ENCODE peak calls at places on chromosomes 16 and 17, in eight cellular contexts. F is lower lobe of right lung; D is iPS-NIHi11; J is epithelial cell of esophagus; G is EL; K is EH; Q is activated naive CD8-positive, alpha-beta T cell treated with anti-CD3 and anti-CD28 coated beads, Interleukin-2, amount 50 U/mL, for 16 hours; W is HT-29. C is an unnamed sample.

GRCh38 chr16:12272264-12272663 is 295.7 kb downstream of the SNX29 start:
- DNase-seq in F (no peak), D (no peak), J (no peak), G (no peak), K (no peak), Q (no peak), W (no peak), C (no peak)

GRCh38 chr17:7237761-7238417 is 1.4 kb downstream of the PHF23 start:
- DNase-seq in F (peak; percentile 90), D (peak; percentile 79), J (peak; percentile 58), G (peak; percentile 76), K (peak; percentile 77), Q (peak; percentile 77), W (peak; percentile 65), C (peak; percentile 72)

GRCh38 chr16:46830417-46830901 is 521 bp downstream of the C16orf87 start:
- DNase-seq in F (peak; percentile 68), D (no peak), J (peak; percentile 14), G (no peak), K (no peak), Q (no peak), W (peak; percentile 32), C (no peak)

GRCh38 chr17:38352245-38353083 is 820 bp downstream of the SOCS7 start:
- DNase-seq in F (peak; percentile 60), D (peak; percentile 69), J (peak; percentile 30), G (peak; percentile 35), K (peak; percentile 47), Q (no peak), W (peak; percentile 63), C (no peak)

GRCh38 chr17:60525347-60525623 is 757 bp downstream of the APPBP2 start:
- DNase-seq in F (no peak), D (no peak), J (peak; percentile 19), G (no peak), K (peak; percentile 38), Q (no peak), W (no peak), C (no peak)

GRCh38 chr17:34478244-34478643 is 101.1 kb upstream of the TMEM132E start:
- DNase-seq in F (no peak), D (no peak), J (no peak), G (no peak), K (no peak), Q (no peak), W (no peak), C (no peak)

GRCh38 chr17:71535311-71535710 is 585.5 kb upstream of the SOX9 start:
- DNase-seq in F (no peak), D (no peak), J (peak; percentile 80), G (no peak), K (no peak), Q (no peak), W (no peak), C (no peak)

GRCh38 chr17:3543453-3543852 is 14.2 kb downstream of the TRPV3 start:
- DNase-seq in F (peak; percentile 10), D (no peak), J (no peak), G (no peak), K (no peak), Q (no peak), W (no peak), C (no peak)

GRCh38 chr17:74999523-74999922 is 12.1 kb downstream of the CDR2L start:
- DNase-seq in F (no peak), D (no peak), J (no peak), G (no peak), K (no peak), Q (no peak), W (no peak), C (no peak)

GRCh38 chr17:18141210-18141803 is 32.8 kb downstream of the MYO15A start:
- DNase-seq in F (no peak), D (peak; percentile 52), J (peak; percentile 55), G (peak; percentile 57), K (peak; percentile 65), Q (no peak), W (peak; percentile 70), C (peak; percentile 23)

GRCh38 chr17:78946631-78947030 is 21.4 kb upstream of the TIMP2 start:
- DNase-seq in F (no peak), D (no peak), J (no peak), G (no peak), K (no peak), Q (no peak), W (no peak), C (no peak)

GRCh38 chr17:45646288-45646988 is 137.7 kb upstream of the CRHR1 start:
- DNase-seq in F (no peak), D (no peak), J (no peak), G (no peak), K (no peak), Q (no peak), W (no peak), C (no peak)

GRCh38 chr17:4175921-4176802 is 33.2 kb downstream of the CYB5D2 start:
- DNase-seq in F (no peak), D (no peak), J (no peak), G (peak; percentile 31), K (peak; percentile 84), Q (no peak), W (no peak), C (no peak)

GRCh38 chr16:4376126-4376819 is 4.6 kb downstream of the VASN start:
- DNase-seq in F (peak; percentile 92), D (no peak), J (no peak), G (peak; percentile 89), K (peak; percentile 92), Q (no peak), W (no peak), C (no peak)

GRCh38 chr16:84983308-84983707 is 28.0 kb downstream of the ZDHHC7 start:
- DNase-seq in F (peak; percentile 75), D (no peak), J (no peak), G (no peak), K (no peak), Q (no peak), W (no peak), C (no peak)

GRCh38 chr17:1953866-1954265 is 71.3 kb downstream of the RTN4RL1 start:
- DNase-seq in F (no peak), D (no peak), J (peak; percentile 57), G (peak; percentile 11), K (no peak), Q (no peak), W (no peak), C (no peak)

GRCh38 chr16:62883526-62883925 is 847.3 kb upstream of the CDH8 start:
- DNase-seq in F (no peak), D (no peak), J (no peak), G (no peak), K (no peak), Q (no peak), W (no peak), C (no peak)

GRCh38 chr16:57688987-57689771 is 5.4 kb upstream of the DRC7 start:
- DNase-seq in F (no peak), D (peak; percentile 1), J (no peak), G (no peak), K (no peak), Q (no peak), W (no peak), C (no peak)

GRCh38 chr17:80220709-80221215 is 535 bp downstream of the SLC26A11 start:
- DNase-seq in F (no peak), D (peak; percentile 57), J (no peak), G (peak; percentile 13), K (peak; percentile 6), Q (no peak), W (no peak), C (no peak)

GRCh38 chr17:58338907-58339774 is 10.5 kb upstream of the TSPOAP1 start:
- DNase-seq in F (peak; percentile 81), D (peak; percentile 69), J (no peak), G (peak; percentile 92), K (peak; percentile 91), Q (no peak), W (peak; percentile 52), C (no peak)

GRCh38 chr17:77602883-77603640 is 355.4 kb upstream of the TNRC6C start:
- DNase-seq in F (no peak), D (no peak), J (no peak), G (no peak), K (no peak), Q (no peak), W (no peak), C (no peak)

GRCh38 chr16:85360323-85361277 is 248.3 kb upstream of the CIBAR2 start:
- DNase-seq in F (peak; percentile 68), D (no peak), J (peak; percentile 94), G (no peak), K (no peak), Q (no peak), W (peak; percentile 57), C (no peak)

GRCh38 chr17:83036666-83037065 is 42.7 kb upstream of the METRNL start:
- DNase-seq in F (no peak), D (no peak), J (no peak), G (no peak), K (no peak), Q (no peak), W (no peak), C (no peak)